ENCODE peak calls at places on chromosomes 11 and 22, in seven cellular contexts. One of them, this sample, is unnamed.

GRCh38 chr11:102070766-102071165 is 23.5 kb downstream of the CFAP300 start:
- DNase-seq in pancreas: no peak
- DNase-seq in gastrocnemius medialis: no peak
- DNase-seq in tibial nerve: no peak
- DNase-seq in GM23248: no peak
- DNase-seq in stomach: no peak
- DNase-seq in uterus: no peak
- DNase-seq in this sample: no peak

GRCh38 chr11:119115484-119116234 is 5.7 kb upstream of the HINFP start:
- DNase-seq in uterus: no peak
- DNase-seq in tibial nerve: peak
- DNase-seq in stomach: no peak
- DNase-seq in gastrocnemius medialis: peak
- DNase-seq in GM23248: no peak
- DNase-seq in pancreas: no peak
- DNase-seq in this sample: no peak

GRCh38 chr11:2302844-2303626 is 1.2 kb downstream of the TSPAN32 start:
- DNase-seq in pancreas: peak
- DNase-seq in uterus: no peak
- DNase-seq in tibial nerve: no peak
- DNase-seq in gastrocnemius medialis: no peak
- DNase-seq in GM23248: no peak
- DNase-seq in stomach: peak
- DNase-seq in this sample: no peak

GRCh38 chr11:123351375-123351774 is 78.7 kb upstream of the GRAMD1B start:
- DNase-seq in tibial nerve: no peak
- DNase-seq in pancreas: no peak
- DNase-seq in GM23248: no peak
- DNase-seq in uterus: no peak
- DNase-seq in stomach: no peak
- DNase-seq in gastrocnemius medialis: no peak
- DNase-seq in this sample: no peak

GRCh38 chr22:29339381-29340235 is 24.1 kb upstream of the RASL10A start:
- DNase-seq in pancreas: no peak
- DNase-seq in tibial nerve: no peak
- DNase-seq in uterus: no peak
- DNase-seq in GM23248: peak
- DNase-seq in gastrocnemius medialis: no peak
- DNase-seq in stomach: no peak
- DNase-seq in this sample: no peak

GRCh38 chr11:133553885-133554586 is 21.7 kb upstream of the OPCML start:
- DNase-seq in stomach: no peak
- DNase-seq in tibial nerve: no peak
- DNase-seq in uterus: no peak
- DNase-seq in gastrocnemius medialis: no peak
- DNase-seq in pancreas: no peak
- DNase-seq in GM23248: no peak
- DNase-seq in this sample: no peak

GRCh38 chr22:37726240-37726887 is 29.5 kb downstream of the TRIOBP start:
- DNase-seq in gastrocnemius medialis: no peak
- DNase-seq in stomach: no peak
- DNase-seq in GM23248: peak
- DNase-seq in tibial nerve: no peak
- DNase-seq in pancreas: no peak
- DNase-seq in uterus: no peak
- DNase-seq in this sample: no peak

GRCh38 chr22:38835888-38836301 is 7.9 kb downstream of the NPTXR start:
- DNase-seq in uterus: no peak
- DNase-seq in stomach: no peak
- DNase-seq in gastrocnemius medialis: no peak
- DNase-seq in pancreas: no peak
- DNase-seq in tibial nerve: no peak
- DNase-seq in GM23248: peak
- DNase-seq in this sample: no peak

GRCh38 chr11:23406131-23406819 is 546.0 kb upstream of the CCDC179 start:
- DNase-seq in GM23248: no peak
- DNase-seq in tibial nerve: no peak
- DNase-seq in gastrocnemius medialis: no peak
- DNase-seq in uterus: no peak
- DNase-seq in pancreas: no peak
- DNase-seq in stomach: no peak
- DNase-seq in this sample: no peak

GRCh38 chr22:46750861-46751260 is 11.6 kb upstream of the TBC1D22A start:
- DNase-seq in gastrocnemius medialis: no peak
- DNase-seq in uterus: no peak
- DNase-seq in tibial nerve: no peak
- DNase-seq in GM23248: no peak
- DNase-seq in stomach: peak
- DNase-seq in pancreas: peak
- DNase-seq in this sample: no peak

GRCh38 chr11:69287968-69288882 is 5.7 kb upstream of the MYEOV start:
- DNase-seq in uterus: no peak
- DNase-seq in pancreas: no peak
- DNase-seq in GM23248: no peak
- DNase-seq in stomach: peak
- DNase-seq in gastrocnemius medialis: no peak
- DNase-seq in tibial nerve: no peak
- DNase-seq in this sample: no peak

GRCh38 chr11:2445107-2445947 is 519 bp downstream of the KCNQ1 start:
- DNase-seq in tibial nerve: no peak
- DNase-seq in pancreas: peak
- DNase-seq in GM23248: no peak
- DNase-seq in stomach: peak
- DNase-seq in uterus: no peak
- DNase-seq in gastrocnemius medialis: no peak
- DNase-seq in this sample: no peak

GRCh38 chr11:2550606-2550970 is 105.8 kb downstream of the KCNQ1 start:
- DNase-seq in gastrocnemius medialis: no peak
- DNase-seq in tibial nerve: no peak
- DNase-seq in pancreas: peak
- DNase-seq in GM23248: no peak
- DNase-seq in stomach: no peak
- DNase-seq in uterus: no peak
- DNase-seq in this sample: no peak

GRCh38 chr11:122661182-122661945 is 5.8 kb downstream of the UBASH3B start:
- DNase-seq in gastrocnemius medialis: no peak
- DNase-seq in tibial nerve: no peak
- DNase-seq in pancreas: no peak
- DNase-seq in uterus: no peak
- DNase-seq in GM23248: peak
- DNase-seq in stomach: no peak
- DNase-seq in this sample: no peak

GRCh38 chr22:37218771-37219411 is 6.6 kb upstream of the SSTR3 start:
- DNase-seq in GM23248: no peak
- DNase-seq in pancreas: no peak
- DNase-seq in uterus: no peak
- DNase-seq in tibial nerve: no peak
- DNase-seq in gastrocnemius medialis: no peak
- DNase-seq in stomach: no peak
- DNase-seq in this sample: no peak

GRCh38 chr11:122746050-122746478 is 90.5 kb downstream of the UBASH3B start:
- DNase-seq in gastrocnemius medialis: no peak
- DNase-seq in stomach: no peak
- DNase-seq in tibial nerve: no peak
- DNase-seq in GM23248: no peak
- DNase-seq in uterus: no peak
- DNase-seq in pancreas: no peak
- DNase-seq in this sample: no peak

GRCh38 chr22:43388420-43388851 is 23.4 kb upstream of the MPPED1 start:
- DNase-seq in GM23248: peak
- DNase-seq in tibial nerve: peak
- DNase-seq in uterus: peak
- DNase-seq in gastrocnemius medialis: no peak
- DNase-seq in pancreas: peak
- DNase-seq in stomach: peak
- DNase-seq in this sample: no peak

GRCh38 chr11:74019860-74020259 is 11.0 kb upstream of the UCP3 start:
- DNase-seq in stomach: no peak
- DNase-seq in gastrocnemius medialis: no peak
- DNase-seq in pancreas: no peak
- DNase-seq in GM23248: peak
- DNase-seq in uterus: no peak
- DNase-seq in tibial nerve: no peak
- DNase-seq in this sample: no peak

GRCh38 chr11:56950510-56950909 is 38.2 kb upstream of the OR5AK2 start:
- DNase-seq in uterus: no peak
- DNase-seq in stomach: no peak
- DNase-seq in GM23248: peak
- DNase-seq in gastrocnemius medialis: no peak
- DNase-seq in tibial nerve: no peak
- DNase-seq in pancreas: no peak
- DNase-seq in this sample: no peak

GRCh38 chr11:76919887-76920746 is 59.4 kb downstream of the ACER3 start:
- DNase-seq in stomach: peak
- DNase-seq in gastrocnemius medialis: peak
- DNase-seq in tibial nerve: peak
- DNase-seq in GM23248: peak
- DNase-seq in pancreas: peak
- DNase-seq in uterus: peak
- DNase-seq in this sample: peak

GRCh38 chr11:65865550-65866172 is 5.4 kb downstream of the MUS81 start:
- DNase-seq in pancreas: peak
- DNase-seq in gastrocnemius medialis: no peak
- DNase-seq in uterus: peak
- DNase-seq in tibial nerve: no peak
- DNase-seq in stomach: no peak
- DNase-seq in GM23248: no peak
- DNase-seq in this sample: no peak

GRCh38 chr11:108003623-108004022 is 5.1 kb upstream of the CUL5 start:
- DNase-seq in stomach: no peak
- DNase-seq in GM23248: no peak
- DNase-seq in gastrocnemius medialis: no peak
- DNase-seq in tibial nerve: no peak
- DNase-seq in pancreas: no peak
- DNase-seq in uterus: no peak
- DNase-seq in this sample: no peak

GRCh38 chr22:37529652-37530345 is 10.6 kb upstream of the CARD10 start:
- DNase-seq in uterus: no peak
- DNase-seq in gastrocnemius medialis: no peak
- DNase-seq in stomach: no peak
- DNase-seq in GM23248: no peak
- DNase-seq in tibial nerve: no peak
- DNase-seq in pancreas: no peak
- DNase-seq in this sample: no peak

DNA sequence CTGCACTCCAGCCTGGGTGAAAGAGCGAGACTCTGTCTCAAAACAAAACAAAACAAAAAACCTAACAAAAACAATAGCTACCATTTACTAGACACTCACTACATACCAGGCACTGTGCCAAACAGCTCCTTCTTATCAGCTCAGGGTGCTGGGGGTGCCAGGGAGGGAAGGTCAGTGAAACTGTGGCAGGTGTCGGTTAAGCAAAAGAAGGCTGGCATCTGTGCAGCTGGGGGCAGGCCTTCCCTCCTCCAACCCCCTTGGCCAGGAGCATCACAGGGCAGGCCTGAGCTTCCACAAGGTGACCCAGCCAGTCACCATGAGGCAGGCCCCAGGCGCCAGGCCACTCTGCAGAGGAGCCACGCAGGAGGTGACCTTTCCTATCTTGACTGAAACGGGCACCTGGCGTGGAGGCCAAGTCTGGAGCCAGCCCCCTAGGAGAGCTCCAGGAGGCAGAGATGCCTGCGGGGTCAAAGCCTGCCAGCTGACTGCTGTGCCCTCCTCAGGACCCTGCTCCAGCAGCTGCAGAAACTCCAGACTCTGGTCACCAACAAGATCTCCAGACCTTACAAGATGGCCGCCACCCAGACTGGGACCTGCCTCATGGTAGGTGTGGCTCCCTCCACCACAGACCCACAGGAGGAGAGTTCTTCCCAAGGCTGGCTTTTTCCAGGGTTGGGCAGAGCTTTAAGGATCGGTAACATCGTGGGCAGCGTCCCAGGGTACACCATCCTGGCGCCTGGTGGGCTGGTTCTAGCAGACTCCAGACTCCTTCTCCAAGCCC is 31.3 kb upstream of the DGKZ start:
- DNase-seq in stomach: peak
- DNase-seq in gastrocnemius medialis: no peak
- DNase-seq in GM23248: no peak
- DNase-seq in pancreas: no peak
- DNase-seq in tibial nerve: no peak
- DNase-seq in uterus: no peak
- DNase-seq in this sample: no peak
- H3K27ac ChIP-seq in stomach: peak
- H3K27ac ChIP-seq in gastrocnemius medialis: no peak
- H3K27ac ChIP-seq in GM23248: no peak
- H3K27ac ChIP-seq in pancreas: peak
- H3K27ac ChIP-seq in tibial nerve: no peak
- H3K27ac ChIP-seq in uterus: no peak
- H3K27ac ChIP-seq in this sample: no peak

GRCh38 chr11:37402663-37403062 is 804.6 kb upstream of the RAG2 start:
- DNase-seq in pancreas: no peak
- DNase-seq in stomach: no peak
- DNase-seq in uterus: no peak
- DNase-seq in gastrocnemius medialis: no peak
- DNase-seq in tibial nerve: no peak
- DNase-seq in GM23248: no peak
- DNase-seq in this sample: no peak
- H3K27ac ChIP-seq in pancreas: no peak
- H3K27ac ChIP-seq in stomach: no peak
- H3K27ac ChIP-seq in uterus: no peak
- H3K27ac ChIP-seq in gastrocnemius medialis: no peak
- H3K27ac ChIP-seq in tibial nerve: no peak
- H3K27ac ChIP-seq in GM23248: no peak
- H3K27ac ChIP-seq in this sample: no peak

GRCh38 chr11:19378814-19379213 is 138.1 kb upstream of the E2F8 start:
- DNase-seq in gastrocnemius medialis: no peak
- DNase-seq in uterus: no peak
- DNase-seq in tibial nerve: no peak
- DNase-seq in pancreas: no peak
- DNase-seq in GM23248: peak
- DNase-seq in stomach: no peak
- DNase-seq in this sample: no peak

GRCh38 chr11:19380375-19380774 is 139.6 kb upstream of the E2F8 start:
- DNase-seq in uterus: no peak
- DNase-seq in tibial nerve: no peak
- DNase-seq in pancreas: no peak
- DNase-seq in stomach: no peak
- DNase-seq in gastrocnemius medialis: no peak
- DNase-seq in GM23248: peak
- DNase-seq in this sample: no peak

GRCh38 chr11:19382131-19382611 is 141.4 kb upstream of the E2F8 start:
- DNase-seq in gastrocnemius medialis: no peak
- DNase-seq in tibial nerve: no peak
- DNase-seq in stomach: no peak
- DNase-seq in pancreas: no peak
- DNase-seq in GM23248: peak
- DNase-seq in uterus: no peak
- DNase-seq in this sample: no peak

GRCh38 chr11:19377855-19378254 is 137.1 kb upstream of the E2F8 start:
- DNase-seq in GM23248: no peak
- DNase-seq in uterus: no peak
- DNase-seq in stomach: no peak
- DNase-seq in gastrocnemius medialis: no peak
- DNase-seq in pancreas: no peak
- DNase-seq in tibial nerve: no peak
- DNase-seq in this sample: no peak

GRCh38 chr11:19379465-19379864 is 138.7 kb upstream of the E2F8 start:
- DNase-seq in gastrocnemius medialis: no peak
- DNase-seq in tibial nerve: no peak
- DNase-seq in uterus: no peak
- DNase-seq in stomach: no peak
- DNase-seq in GM23248: no peak
- DNase-seq in pancreas: no peak
- DNase-seq in this sample: no peak
- H3K27ac ChIP-seq in gastrocnemius medialis: no peak
- H3K27ac ChIP-seq in tibial nerve: no peak
- H3K27ac ChIP-seq in uterus: no peak
- H3K27ac ChIP-seq in stomach: no peak
- H3K27ac ChIP-seq in GM23248: no peak
- H3K27ac ChIP-seq in pancreas: no peak
- H3K27ac ChIP-seq in this sample: no peak

GRCh38 chr11:8911040-8911823 is at the start of gene AKIP1:
- DNase-seq in uterus: peak
- DNase-seq in stomach: peak
- DNase-seq in pancreas: peak
- DNase-seq in GM23248: peak
- DNase-seq in tibial nerve: peak
- DNase-seq in gastrocnemius medialis: peak
- DNase-seq in this sample: no peak
- H3K27ac ChIP-seq in uterus: peak
- H3K27ac ChIP-seq in stomach: peak
- H3K27ac ChIP-seq in pancreas: peak
- H3K27ac ChIP-seq in GM23248: peak
- H3K27ac ChIP-seq in tibial nerve: peak
- H3K27ac ChIP-seq in gastrocnemius medialis: peak
- H3K27ac ChIP-seq in this sample: peak

This sample was measured in Panc1.